ENCODE peak calls at places on chromosomes 3 and 15, in nine cellular contexts. O is IMR-90; A is HFFc6; T is brain microvascular endothelial cell; M is pancreas; D is activated CD8-positive, alpha-beta T cell treated with anti-CD3 and anti-CD28 coated beads for 36 hours; Q is fibroblast of villous mesenchyme; W is heart left ventricle; S is activated B cell treated with CpG ODN at 0.5 μM for 24 hours. H is an unnamed sample.

GRCh38 chr15:90765489-90765888 is 48.3 kb downstream of the BLM start:
- DNase-seq in O (no peak), A (no peak), T (no peak), M (no peak), D (no peak), Q (no peak), W (no peak), S (no peak), H (no peak)

GRCh38 chr15:50791537-50791885 is 26.0 kb upstream of the SPPL2A start:
- DNase-seq in O (no peak), A (no peak), T (no peak), M (no peak), D (no peak), Q (no peak), W (no peak), S (no peak), H (no peak)

GRCh38 chr3:16240229-16241023 is 24.3 kb downstream of the DPH3 start:
- DNase-seq in O (peak; percentile 81), A (peak; percentile 64), T (peak; percentile 46), M (no peak), D (no peak), Q (peak; percentile 87), W (no peak), S (no peak), H (no peak)

GRCh38 chr3:12227833-12228232 is 61.0 kb upstream of the PPARG start:
- DNase-seq in O (peak; percentile 80), A (peak; percentile 80), T (peak; percentile 69), M (no peak), D (no peak), Q (peak; percentile 89), W (no peak), S (no peak), H (no peak)

GRCh38 chr15:47516576-47517371 is 200.5 kb upstream of the SEMA6D start:
- DNase-seq in O (peak; percentile 35), A (peak; percentile 11), T (no peak), M (no peak), D (no peak), Q (peak; percentile 21), W (no peak), S (no peak), H (no peak)

GRCh38 chr15:101723161-101723873 is 956 bp downstream of the TARS3 start:
- DNase-seq in O (peak; percentile 26), A (peak; percentile 32), T (peak; percentile 6), M (no peak), D (peak; percentile 80), Q (peak; percentile 28), W (no peak), S (no peak), H (no peak)

GRCh38 chr3:129428382-129429079 is at the start of gene EFCAB12:
- DNase-seq in O (peak; percentile 88), A (peak; percentile 90), T (peak; percentile 91), M (peak; percentile 98), D (peak; percentile 93), Q (peak; percentile 91), W (peak; percentile 98), S (peak; percentile 83), H (peak; percentile 97)

GRCh38 chr15:89416339-89417183 is 79.8 kb downstream of the RHCG start:
- DNase-seq in O (peak; percentile 50), A (peak; percentile 63), T (peak; percentile 68), M (peak; percentile 71), D (peak; percentile 94), Q (peak; percentile 55), W (no peak), S (peak; percentile 63), H (peak; percentile 91)

GRCh38 chr3:52684184-52684583 is 1.5 kb downstream of the PBRM1 start:
- DNase-seq in O (no peak), A (no peak), T (no peak), M (no peak), D (no peak), Q (no peak), W (no peak), S (no peak), H (no peak)

GRCh38 chr3:52683611-52684010 is 2.1 kb downstream of the PBRM1 start:
- DNase-seq in O (no peak), A (no peak), T (no peak), M (no peak), D (no peak), Q (no peak), W (no peak), S (no peak), H (no peak)

GRCh38 chr3:52679811-52680210 is 5.9 kb downstream of the PBRM1 start:
- DNase-seq in O (peak; percentile 67), A (no peak), T (no peak), M (no peak), D (no peak), Q (no peak), W (no peak), S (no peak), H (no peak)

GRCh38 chr3:52681610-52682009 is 4.1 kb downstream of the PBRM1 start:
- DNase-seq in O (no peak), A (no peak), T (no peak), M (no peak), D (no peak), Q (no peak), W (no peak), S (no peak), H (no peak)

GRCh38 chr3:52682016-52682415 is 3.7 kb downstream of the PBRM1 start:
- DNase-seq in O (peak; percentile 85), A (peak; percentile 59), T (peak; percentile 74), M (no peak), D (peak; percentile 41), Q (peak; percentile 72), W (no peak), S (no peak), H (no peak)
- TF ChIP-seq CTCF in O (peak; percentile 33), A (peak; percentile 54), T (peak; percentile 52), M (no peak), D (no peak), Q (no peak), W (no peak), S (no peak), H (no peak)

GRCh38 chr3:170225166-170225565 is 2.9 kb downstream of the PRKCI start:
- DNase-seq in O (no peak), A (no peak), T (no peak), M (no peak), D (no peak), Q (no peak), W (no peak), S (no peak), H (no peak)

GRCh38 chr3:170220871-170221270 is 1.4 kb upstream of the PRKCI start:
- DNase-seq in O (peak; percentile 75), A (peak; percentile 44), T (peak; percentile 52), M (no peak), D (peak; percentile 19), Q (no peak), W (no peak), S (no peak), H (no peak)

GRCh38 chr3:170226426-170226960 is 4.3 kb downstream of the PRKCI start:
- DNase-seq in O (peak; percentile 51), A (peak; percentile 19), T (no peak), M (no peak), D (no peak), Q (peak; percentile 25), W (no peak), S (no peak), H (no peak)

GRCh38 chr3:170222647-170223541 is 670 bp downstream of the PRKCI start:
- DNase-seq in O (peak; percentile 28), A (peak; percentile 15), T (peak; percentile 11), M (peak; percentile 67), D (peak; percentile 69), Q (peak; percentile 30), W (peak; percentile 78), S (no peak), H (no peak)

GRCh38 chr3:170221924-170222646 is at the start of gene PRKCI:
- DNase-seq in O (peak; percentile 96), A (peak; percentile 95), T (peak; percentile 94), M (peak; percentile 93), D (peak; percentile 93), Q (peak; percentile 98), W (peak; percentile 97), S (peak; percentile 64), H (peak; percentile 94)
- TF ChIP-seq CTCF in O (no peak), A (no peak), T (no peak), M (no peak), D (no peak), Q (no peak), W (no peak), S (no peak), H (no peak)

DNA sequence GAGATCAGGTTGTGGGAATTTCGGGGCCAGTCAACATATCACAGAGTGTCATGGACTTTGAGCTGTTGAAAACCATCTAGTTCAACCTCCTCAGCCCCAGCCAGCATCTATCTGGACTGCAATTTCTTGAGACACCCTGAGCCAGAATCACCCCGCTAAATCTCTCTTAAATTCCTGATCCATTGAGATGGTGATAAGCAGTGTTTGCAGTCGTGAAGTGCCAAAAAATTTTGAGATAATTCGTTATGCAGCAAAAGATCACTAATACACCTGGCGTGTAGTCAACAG is 29.3 kb downstream of the TMED3 start:
- DNase-seq in O (no peak), A (no peak), T (no peak), M (no peak), D (no peak), Q (no peak), W (no peak), S (no peak), H (no peak)
- TF ChIP-seq CTCF in O (no peak), A (peak; percentile 64), T (no peak), M (no peak), D (no peak), Q (no peak), W (no peak), S (no peak), H (peak; percentile 15)

GRCh38 chr15:55320963-55321362 is 1.9 kb downstream of the PIGB start:
- DNase-seq in O (no peak), A (no peak), T (no peak), M (no peak), D (no peak), Q (no peak), W (no peak), S (no peak), H (no peak)

GRCh38 chr15:55319537-55320325 is 709 bp downstream of the PIGB start:
- DNase-seq in O (peak; percentile 5), A (no peak), T (no peak), M (no peak), D (peak; percentile 26), Q (peak; percentile 33), W (no peak), S (no peak), H (no peak)

GRCh38 chr15:55322452-55322851 is 3.4 kb downstream of the PIGB start:
- DNase-seq in O (no peak), A (no peak), T (no peak), M (no peak), D (no peak), Q (no peak), W (no peak), S (no peak), H (no peak)

DNA sequence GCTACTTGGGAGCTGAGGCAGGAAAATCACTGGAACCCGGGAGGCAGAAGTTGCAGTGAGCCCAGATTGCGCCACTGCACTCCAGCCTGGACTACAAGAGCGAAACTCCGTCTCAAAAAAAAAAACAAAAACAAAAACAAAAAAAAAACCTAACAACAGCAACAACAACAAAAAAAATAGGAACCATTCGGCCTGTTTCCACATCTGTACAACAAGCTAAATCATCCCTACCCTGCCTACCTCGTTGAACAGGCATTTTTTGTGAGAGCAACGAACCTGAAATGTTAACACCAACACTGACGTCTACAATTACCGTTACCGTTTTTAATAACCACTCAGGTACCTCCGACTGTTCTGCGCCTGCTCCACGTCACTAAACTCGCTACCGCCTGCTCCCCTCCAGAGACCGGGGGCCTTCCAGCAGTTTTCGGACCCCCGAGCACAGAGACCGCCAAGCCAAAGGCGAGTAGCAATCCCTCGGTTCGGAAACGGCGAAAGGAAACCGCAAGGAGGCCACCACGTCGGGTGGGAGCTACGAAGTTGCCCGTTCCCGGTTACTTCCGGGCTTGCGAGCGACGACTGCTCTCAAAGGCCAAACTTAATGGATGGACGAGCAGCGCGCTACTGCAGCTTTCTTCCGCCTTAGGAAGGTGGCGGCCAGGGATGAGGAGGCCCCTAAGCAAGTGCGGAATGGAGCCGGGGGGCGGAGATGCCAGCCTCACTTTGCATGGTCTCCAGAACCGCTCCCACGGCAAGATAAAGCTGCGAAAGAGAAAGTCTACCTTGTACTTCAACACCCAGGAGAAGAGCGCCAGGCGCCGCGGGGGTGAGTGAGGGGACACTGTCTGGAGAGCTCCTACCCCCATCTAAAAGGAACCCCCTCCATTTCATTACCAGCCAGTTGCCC is at the start of the genes PIGB and PIGBOS1:
- DNase-seq in O (peak; percentile 89), A (peak; percentile 79), T (peak; percentile 84), M (peak; percentile 76), D (peak; percentile 88), Q (peak; percentile 92), W (peak; percentile 90), S (peak; percentile 75), H (peak; percentile 77)
- TF ChIP-seq CTCF in O (peak; percentile 15), A (no peak), T (peak; percentile 15), M (no peak), D (no peak), Q (no peak), W (no peak), S (no peak), H (no peak)